ENCODE peak calls at places on chromosomes 12 and 14, in four cellular contexts. M is GM12865, G is heart left ventricle, N is suprapubic skin. A is an unnamed sample.

GRCh38 chr14:94485944-94486841 is 10.2 kb upstream of the SERPINA9 start:
- DNase-seq in M (peak; percentile 39), N (peak; percentile 71), G (no peak), A (peak; percentile 80)

GRCh38 chr12:114835031-114835430 is 151.1 kb upstream of the TBX3 start:
- DNase-seq in G (no peak), N (no peak), M (no peak), A (no peak)

GRCh38 chr12:55624056-55624455 is 12.6 kb upstream of the OR10P1 start:
- DNase-seq in N (no peak), M (peak; percentile 60), G (no peak), A (no peak)

GRCh38 chr14:74825008-74825407 is 50.9 kb downstream of the PROX2 start:
- DNase-seq in M (no peak), G (no peak), N (no peak), A (no peak)

GRCh38 chr12:19168634-19169033 is 39.1 kb downstream of the PLEKHA5 start:
- DNase-seq in M (no peak), G (no peak), N (no peak), A (no peak)

GRCh38 chr12:25960176-25960575 is 1.7 kb downstream of the RASSF8 start:
- DNase-seq in N (no peak), G (no peak), M (no peak), A (no peak)

GRCh38 chr14:104810316-104810715 is 9.4 kb downstream of the ZBTB42 start:
- DNase-seq in N (no peak), M (no peak), G (no peak), A (no peak)

GRCh38 chr14:51428981-51429380 is 188.9 kb downstream of the TMX1 start:
- DNase-seq in M (no peak), G (no peak), N (no peak), A (no peak)

GRCh38 chr12:12008232-12008850 is 62.4 kb upstream of the BCL2L14 start:
- DNase-seq in N (no peak), G (no peak), M (peak; percentile 74), A (no peak)

GRCh38 chr12:26226629-26227375 is 31.4 kb downstream of the SSPN start:
- DNase-seq in G (peak; percentile 65), M (no peak), N (no peak), A (no peak)

GRCh38 chr12:51592034-51592705 is 1.1 kb downstream of the SCN8A start:
- DNase-seq in N (no peak), M (no peak), G (no peak), A (no peak)

GRCh38 chr12:6285063-6285477 is 25.4 kb upstream of the PLEKHG6 start:
- DNase-seq in G (no peak), M (peak; percentile 64), N (peak; percentile 75), A (peak; percentile 84)

GRCh38 chr12:43964966-43965365 is 129.1 kb downstream of the TMEM117 start:
- DNase-seq in G (no peak), N (no peak), M (no peak), A (no peak)

GRCh38 chr14:75823334-75823733 is 158.5 kb downstream of the TGFB3 start:
- DNase-seq in M (no peak), G (no peak), N (no peak), A (no peak)

GRCh38 chr14:59360923-59361794 is 104.0 kb downstream of the GPR135 start:
- DNase-seq in G (peak; percentile 86), N (peak; percentile 75), M (no peak), A (no peak)

GRCh38 chr12:101945361-101946232 is 68.2 kb downstream of the DRAM1 start:
- DNase-seq in G (no peak), M (no peak), N (no peak), A (no peak)

GRCh38 chr12:62106547-62107175 is 153.5 kb upstream of the USP15 start:
- DNase-seq in M (no peak), N (no peak), G (no peak), A (no peak)

GRCh38 chr14:99023371-99023770 is 248.6 kb downstream of the BCL11B start:
- DNase-seq in N (no peak), M (no peak), G (no peak), A (no peak)

GRCh38 chr14:83860757-83861156 is 1669.2 kb upstream of the FLRT2 start:
- DNase-seq in N (no peak), M (no peak), G (no peak), A (no peak)

GRCh38 chr14:94923771-94924170 is 153.9 kb upstream of the GSC start:
- DNase-seq in M (no peak), N (no peak), G (no peak), A (no peak)

GRCh38 chr14:70567791-70568190 is 32.7 kb downstream of the MED6 start:
- DNase-seq in G (no peak), N (no peak), M (peak; percentile 64), A (peak; percentile 35)
- TF ChIP-seq CTCF in G (peak; percentile 35), N (no peak), M (peak; percentile 55), A (peak; percentile 33)

GRCh38 chr14:68978550-68978911 is 571 bp downstream of the ACTN1 start:
- DNase-seq in N (peak; percentile 79), M (peak; percentile 33), G (peak; percentile 82), A (no peak)
- TF ChIP-seq CTCF in N (no peak), M (no peak), G (no peak), A (no peak)

GRCh38 chr12:87274594-87275245 is 754.5 kb downstream of the C12orf50 start:
- DNase-seq in M (peak; percentile 18), N (no peak), G (no peak), A (no peak)
- TF ChIP-seq CTCF in M (peak; percentile 32), N (no peak), G (peak; percentile 35), A (peak; percentile 23)

GRCh38 chr12:27245039-27245438 is 953 bp downstream of the STK38L start:
- DNase-seq in M (no peak), G (no peak), N (no peak), A (no peak)

GRCh38 chr12:27244680-27245005 is 557 bp downstream of the STK38L start:
- DNase-seq in N (no peak), G (no peak), M (no peak), A (no peak)

GRCh38 chr12:27246141-27246540 is 2.1 kb downstream of the STK38L start:
- DNase-seq in M (no peak), G (no peak), N (no peak), A (no peak)

GRCh38 chr12:27243006-27243405 is 1.1 kb upstream of the STK38L start:
- DNase-seq in N (no peak), G (no peak), M (peak; percentile 64), A (no peak)

DNA sequence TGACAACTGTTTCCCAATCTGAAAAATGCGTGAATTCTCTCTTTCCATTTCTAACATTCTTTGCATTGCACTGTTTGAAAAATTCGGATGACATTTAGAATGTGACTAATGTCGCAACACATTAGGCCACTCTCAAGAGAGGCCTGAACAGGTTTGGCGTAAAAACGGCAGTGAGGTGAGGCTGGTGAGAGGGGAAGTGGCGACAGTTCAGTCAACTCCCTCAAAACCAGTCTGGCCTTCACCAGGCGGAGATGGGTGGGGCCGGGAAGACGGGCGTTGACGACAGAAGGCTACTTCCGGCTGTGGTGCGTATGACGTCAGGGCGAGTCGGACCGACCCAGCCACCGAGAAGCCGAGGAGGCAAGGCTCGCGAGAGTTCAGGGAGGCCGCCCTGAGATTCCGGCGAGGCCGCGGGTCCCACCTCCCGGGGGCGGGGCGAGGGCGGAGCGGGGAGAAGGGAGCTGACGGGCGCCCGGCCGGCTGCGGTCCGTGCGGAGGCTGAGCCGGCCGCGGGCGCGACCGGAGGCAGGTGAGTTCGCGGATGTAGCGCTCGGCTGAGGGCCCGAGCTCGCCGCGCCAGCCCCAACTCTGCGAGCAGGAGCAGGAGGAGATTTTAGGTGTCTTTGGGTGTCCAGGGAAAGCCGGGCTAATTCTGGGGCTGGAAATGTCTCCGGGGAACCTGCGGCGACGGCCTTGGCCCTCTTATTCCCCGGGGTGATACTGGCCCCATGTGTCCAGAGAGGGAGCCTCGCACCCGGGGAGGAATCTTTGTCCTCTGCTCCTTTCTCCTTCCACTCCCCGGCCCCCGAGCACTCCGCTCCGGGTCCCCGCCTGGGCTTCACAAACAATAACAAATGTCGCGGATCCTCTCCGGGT is at the start of gene STK38L:
- DNase-seq in N (peak; percentile 98), G (peak; percentile 99), M (peak; percentile 98), A (peak; percentile 95)
- TF ChIP-seq CTCF in N (no peak), G (peak; percentile 44), M (peak; percentile 30), A (peak; percentile 18)

GRCh38 chr12:29004066-29004935 is 144.8 kb upstream of the FAR2 start:
- DNase-seq in M (no peak), N (no peak), G (no peak), A (no peak)

GRCh38 chr12:28996688-28997087 is 152.4 kb upstream of the FAR2 start:
- DNase-seq in M (no peak), G (no peak), N (no peak), A (no peak)

GRCh38 chr12:28993720-28994119 is 155.4 kb upstream of the FAR2 start:
- DNase-seq in G (no peak), M (no peak), N (no peak), A (no peak)

GRCh38 chr12:28998662-28999120 is 150.4 kb upstream of the FAR2 start:
- DNase-seq in M (peak; percentile 31), N (no peak), G (no peak), A (peak; percentile 17)
- TF ChIP-seq CTCF in M (peak; percentile 40), N (no peak), G (peak; percentile 58), A (peak; percentile 21)

DNA sequence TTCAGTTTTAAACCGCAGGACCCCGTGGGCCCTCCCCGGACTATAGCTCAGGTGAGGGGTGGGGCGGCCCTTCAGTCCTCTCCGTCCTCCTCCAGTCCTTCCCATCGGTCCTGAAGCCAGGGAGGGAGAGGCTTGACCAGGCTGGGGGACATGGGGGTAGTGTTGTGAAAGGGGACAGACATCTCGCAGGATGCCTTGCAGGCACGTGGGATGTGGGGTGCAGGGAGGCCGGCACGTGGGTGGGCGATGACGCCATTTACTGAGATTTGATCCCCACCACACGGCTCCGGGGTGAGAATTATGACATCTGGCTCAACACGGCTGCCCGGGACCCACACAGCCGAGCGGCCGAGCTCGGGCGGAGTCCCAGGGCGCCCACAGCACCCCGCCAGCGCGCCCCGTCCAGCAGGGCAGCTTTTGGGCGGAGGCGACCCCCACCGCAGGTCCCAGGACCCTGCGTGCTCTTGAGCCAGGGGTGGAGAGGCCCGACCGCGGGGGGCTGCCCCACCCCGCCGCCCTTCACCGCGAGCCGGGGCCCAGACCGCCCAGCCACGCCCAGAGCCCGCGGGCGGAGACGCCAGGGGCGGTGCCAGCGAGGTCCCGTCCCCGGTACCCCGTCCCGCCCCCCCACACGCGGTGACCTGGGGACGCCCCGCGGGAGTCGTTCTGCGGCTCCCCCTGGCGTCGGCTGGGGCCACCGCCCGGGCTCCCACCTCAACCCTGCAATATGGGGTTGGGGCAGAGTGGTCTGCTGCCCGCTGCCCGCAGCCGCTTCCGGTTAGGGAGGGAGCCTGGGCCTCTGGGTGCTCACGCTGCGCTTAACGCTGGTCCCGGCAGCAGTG is 3.3 kb upstream of the EXOC3L4 start:
- DNase-seq in G (peak; percentile 76), N (no peak), M (peak; percentile 79), A (peak; percentile 92)
- TF ChIP-seq CTCF in G (peak; percentile 59), N (no peak), M (peak; percentile 66), A (peak; percentile 73)

DNA sequence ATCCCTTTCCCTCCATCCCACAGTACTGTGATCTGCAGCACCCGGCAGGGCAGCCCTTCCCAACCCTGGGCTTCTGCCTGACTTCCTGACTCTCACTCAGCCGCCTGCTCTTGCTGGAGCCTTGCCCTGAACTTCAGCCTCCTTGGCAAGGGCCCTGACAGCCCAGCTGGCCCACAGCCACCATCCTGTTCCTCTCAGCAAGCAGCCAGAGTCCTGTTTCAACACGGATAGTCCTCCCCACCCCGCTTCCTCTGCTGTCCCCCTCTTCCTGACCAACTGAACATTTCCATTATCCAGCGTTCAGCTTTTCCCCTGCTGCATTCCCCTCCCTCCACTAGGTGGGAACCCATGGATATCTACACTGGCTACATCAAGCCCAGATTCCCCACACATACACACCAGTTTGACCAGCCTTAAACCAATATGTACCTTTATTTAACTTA is 74.0 kb upstream of the MDM1 start:
- DNase-seq in M (no peak), N (peak; percentile 95), G (peak; percentile 95), A (no peak)
- TF ChIP-seq CTCF in M (no peak), N (no peak), G (peak; percentile 65), A (no peak)

A was measured in GM10248.